ENCODE peak calls at places on chromosomes 2 and 18, in ten cellular contexts. H, T, G, D, S, N, C, V, A and Q are unnamed samples.

GRCh38 chr2:231069379-231070054 is 12.8 kb downstream of the PSMD1 start:
- DNase-seq in H (no peak), T (no peak), G (no peak), D (no peak), S (no peak), N (no peak), C (no peak), V (no peak), A (no peak), Q (no peak)

GRCh38 chr2:151260492-151261239 is 997 bp downstream of the RBM43 start:
- DNase-seq in H (no peak), T (no peak), G (no peak), D (no peak), S (peak), N (peak), C (no peak), V (no peak), A (no peak), Q (no peak)

GRCh38 chr2:128323501-128323931 is 4.8 kb upstream of the HS6ST1 start:
- DNase-seq in H (no peak), T (no peak), G (no peak), D (no peak), S (no peak), N (no peak), C (peak), V (no peak), A (no peak), Q (no peak)

GRCh38 chr2:135960598-135961551 is 24.6 kb downstream of the DARS1 start:
- DNase-seq in H (no peak), T (no peak), G (no peak), D (no peak), S (peak), N (no peak), C (peak), V (no peak), A (no peak), Q (no peak)

GRCh38 chr2:239774933-239775622 is 250.1 kb downstream of the NDUFA10 start:
- DNase-seq in H (no peak), T (no peak), G (no peak), D (no peak), S (no peak), N (no peak), C (no peak), V (no peak), A (no peak), Q (no peak)

GRCh38 chr2:171531291-171531690 is 9.0 kb downstream of the CYBRD1 start:
- DNase-seq in H (no peak), T (peak), G (no peak), D (no peak), S (no peak), N (peak), C (no peak), V (no peak), A (peak), Q (no peak)

GRCh38 chr2:48474599-48475298 is 55.2 kb upstream of the STON1 start:
- DNase-seq in H (no peak), T (peak), G (no peak), D (no peak), S (no peak), N (no peak), C (no peak), V (no peak), A (no peak), Q (no peak)

GRCh38 chr2:55922488-55922887 is 1.1 kb downstream of the EFEMP1 start:
- DNase-seq in H (no peak), T (no peak), G (no peak), D (no peak), S (no peak), N (no peak), C (no peak), V (no peak), A (peak), Q (no peak)

GRCh38 chr2:39468574-39469331 is 31.7 kb upstream of the MAP4K3 start:
- DNase-seq in H (no peak), T (no peak), G (no peak), D (no peak), S (no peak), N (no peak), C (no peak), V (no peak), A (no peak), Q (peak)

GRCh38 chr2:974454-974853 is 23.8 kb downstream of the SNTG2 start:
- DNase-seq in H (no peak), T (no peak), G (no peak), D (no peak), S (no peak), N (no peak), C (no peak), V (no peak), A (no peak), Q (no peak)

GRCh38 chr2:169080250-169081035 is 11.1 kb downstream of the DHRS9 start:
- DNase-seq in H (no peak), T (no peak), G (no peak), D (peak), S (no peak), N (peak), C (no peak), V (peak), A (peak), Q (no peak)

GRCh38 chr2:198374375-198375072 is 570.1 kb downstream of the PLCL1 start:
- DNase-seq in H (no peak), T (peak), G (no peak), D (no peak), S (peak), N (peak), C (no peak), V (no peak), A (peak), Q (peak)

GRCh38 chr2:172293952-172294351 is 133.4 kb upstream of the ITGA6 start:
- DNase-seq in H (no peak), T (peak), G (no peak), D (peak), S (no peak), N (no peak), C (no peak), V (peak), A (peak), Q (no peak)

GRCh38 chr2:8244634-8245033 is 437.2 kb upstream of the ID2 start:
- DNase-seq in H (no peak), T (no peak), G (no peak), D (no peak), S (no peak), N (no peak), C (no peak), V (peak), A (no peak), Q (no peak)

GRCh38 chr2:70829916-70830315 is 5.7 kb downstream of the CD207 start:
- DNase-seq in H (no peak), T (no peak), G (no peak), D (no peak), S (no peak), N (no peak), C (no peak), V (no peak), A (no peak), Q (no peak)

GRCh38 chr2:215188078-215188477 is 49.7 kb upstream of the ABCA12 start:
- DNase-seq in H (no peak), T (no peak), G (no peak), D (no peak), S (no peak), N (no peak), C (no peak), V (no peak), A (no peak), Q (no peak)

GRCh38 chr2:20623241-20623640 is 27.7 kb downstream of the HS1BP3 start:
- DNase-seq in H (no peak), T (no peak), G (no peak), D (no peak), S (no peak), N (no peak), C (peak), V (peak), A (no peak), Q (no peak)

GRCh38 chr18:72235422-72235821 is 308.7 kb downstream of the CBLN2 start:
- DNase-seq in H (no peak), T (no peak), G (no peak), D (no peak), S (no peak), N (no peak), C (no peak), V (no peak), A (peak), Q (no peak)

GRCh38 chr2:9033385-9034175 is 30.1 kb upstream of the MBOAT2 start:
- DNase-seq in H (no peak), T (no peak), G (no peak), D (no peak), S (peak), N (no peak), C (no peak), V (no peak), A (no peak), Q (no peak)

GRCh38 chr2:200777275-200777674 is 34.4 kb upstream of the BZW1 start:
- DNase-seq in H (no peak), T (no peak), G (no peak), D (no peak), S (no peak), N (peak), C (no peak), V (no peak), A (peak), Q (no peak)

GRCh38 chr2:172967036-172967982 is 108.3 kb upstream of the MAP3K20 start:
- DNase-seq in H (no peak), T (no peak), G (no peak), D (peak), S (no peak), N (no peak), C (no peak), V (no peak), A (no peak), Q (no peak)

GRCh38 chr18:37294951-37295350 is 270.6 kb downstream of the CELF4 start:
- DNase-seq in H (no peak), T (no peak), G (no peak), D (no peak), S (peak), N (peak), C (no peak), V (no peak), A (peak), Q (no peak)

GRCh38 chr2:55862269-55862668 is 61.3 kb downstream of the EFEMP1 start:
- DNase-seq in H (no peak), T (peak), G (no peak), D (no peak), S (no peak), N (no peak), C (no peak), V (no peak), A (peak), Q (peak)

GRCh38 chr2:140861666-140862065 is 1269.2 kb downstream of the LRP1B start:
- DNase-seq in H (no peak), T (no peak), G (no peak), D (peak), S (no peak), N (no peak), C (no peak), V (no peak), A (no peak), Q (no peak)